ENCODE peak calls at places on chromosome 16, in ten cellular contexts. V is activated naive CD8-positive, alpha-beta T cell treated with anti-CD3 and anti-CD28 coated beads, Interleukin-2, amount 50 U/mL, for 24 hours; O is left colon; J is germinal center; A is cardiac muscle cell; P is bronchial epithelial cell; L is hepatic stellate cell; H is myocyte; S is naive thymus-derived CD8-positive, alpha-beta T cell; C is AG08395. G is an unnamed sample.

GRCh38 chr16:19305443-19305842 is 19.9 kb downstream of the CLEC19A start:
- DNase-seq in J (no peak), H (no peak), O (no peak), V (no peak), S (no peak), C (no peak), A (no peak), L (no peak), P (no peak), G (no peak)

GRCh38 chr16:31177136-31177535 is 2.8 kb upstream of the FUS start:
- DNase-seq in O (no peak), V (peak), A (no peak), L (no peak), C (no peak), S (peak), J (no peak), H (peak), P (peak), G (no peak)

GRCh38 chr16:64089697-64090096 is 1032.2 kb downstream of the CDH11 start:
- DNase-seq in P (peak), S (no peak), O (no peak), L (no peak), J (no peak), V (no peak), C (peak), A (peak), H (peak), G (no peak)

GRCh38 chr16:75264531-75264998 is 13.1 kb upstream of the BCAR1 start:
- DNase-seq in P (no peak), A (peak), V (no peak), L (no peak), J (no peak), S (no peak), C (no peak), H (peak), O (no peak), G (peak)

GRCh38 chr16:12417830-12418229 is 385.9 kb downstream of the CPPED1 start:
- DNase-seq in L (no peak), O (no peak), H (no peak), C (no peak), V (no peak), A (peak), S (no peak), P (no peak), J (no peak), G (no peak)

GRCh38 chr16:56637814-56638750 is at the start of gene MT1A:
- DNase-seq in O (peak), A (peak), H (no peak), S (no peak), J (no peak), P (no peak), C (peak), L (peak), V (no peak), G (peak)

GRCh38 chr16:23141500-23141899 is 7.8 kb downstream of the USP31 start:
- DNase-seq in V (no peak), L (no peak), C (no peak), J (no peak), H (no peak), S (no peak), P (no peak), A (no peak), O (no peak), G (no peak)

GRCh38 chr16:83722501-83723183 is 85.1 kb upstream of the HSBP1 start:
- DNase-seq in O (no peak), J (no peak), C (no peak), P (no peak), A (no peak), S (no peak), H (peak), V (no peak), L (no peak), G (no peak)

GRCh38 chr16:49499018-49499785 is 125.6 kb downstream of the C16orf78 start:
- DNase-seq in S (no peak), J (no peak), P (no peak), L (no peak), C (no peak), A (no peak), V (no peak), H (no peak), O (no peak), G (no peak)

GRCh38 chr16:12291989-12292759 is 315.6 kb downstream of the SNX29 start:
- DNase-seq in A (no peak), H (no peak), L (no peak), C (no peak), V (no peak), O (no peak), S (no peak), P (no peak), J (peak), G (no peak)

GRCh38 chr16:1027416-1027815 is 45.1 kb upstream of the SSTR5 start:
- DNase-seq in H (peak), C (no peak), S (no peak), A (no peak), O (no peak), L (no peak), V (no peak), P (no peak), J (no peak), G (no peak)

GRCh38 chr16:17828012-17828411 is 357.3 kb upstream of the XYLT1 start:
- DNase-seq in A (peak), J (no peak), O (no peak), S (no peak), H (no peak), P (no peak), C (peak), L (no peak), V (no peak), G (no peak)

GRCh38 chr16:53945996-53946395 is 242.0 kb downstream of the FTO start:
- DNase-seq in O (no peak), V (no peak), A (peak), H (peak), P (peak), J (peak), S (no peak), C (peak), L (peak), G (no peak)

GRCh38 chr16:57192720-57193486 is 6.8 kb downstream of the RSPRY1 start:
- DNase-seq in O (no peak), C (peak), J (no peak), S (no peak), P (no peak), V (no peak), A (peak), L (no peak), H (no peak), G (no peak)

GRCh38 chr16:89289428-89290395 is 72.2 kb downstream of the ZNF778 start:
- DNase-seq in H (peak), O (peak), C (peak), L (peak), S (peak), V (peak), A (peak), P (peak), J (peak), G (no peak)

GRCh38 chr16:16062023-16062932 is 112.9 kb downstream of the ABCC1 start:
- DNase-seq in H (no peak), C (peak), O (peak), A (peak), P (no peak), S (peak), V (peak), L (peak), J (peak), G (peak)

GRCh38 chr16:57865746-57866528 is 63.6 kb upstream of the KIFC3 start:
- DNase-seq in S (no peak), C (no peak), J (no peak), H (no peak), A (no peak), L (no peak), O (no peak), V (no peak), P (peak), G (no peak)

GRCh38 chr16:18839555-18839954 is 38.2 kb upstream of the ARL6IP1 start:
- DNase-seq in H (no peak), C (no peak), V (no peak), O (peak), A (no peak), J (no peak), S (no peak), P (peak), L (no peak), G (no peak)

GRCh38 chr16:13829712-13830304 is 90.1 kb upstream of the ERCC4 start:
- DNase-seq in S (no peak), P (no peak), L (no peak), H (peak), O (no peak), V (no peak), A (no peak), C (no peak), J (no peak), G (no peak)

GRCh38 chr16:3787924-3788661 is 70.8 kb upstream of the TRAP1 start:
- DNase-seq in O (no peak), V (no peak), P (no peak), J (no peak), L (no peak), C (no peak), S (no peak), A (no peak), H (no peak), G (peak)

GRCh38 chr16:4945560-4946502 is 8.9 kb upstream of the PPL start:
- DNase-seq in H (peak), J (no peak), C (no peak), V (no peak), O (no peak), S (no peak), L (no peak), P (peak), A (no peak), G (peak)

G was measured in lower leg skin.